ENCODE peak calls at places on chromosomes 4 and X, in five cellular contexts. Z is activated naive CD4-positive, alpha-beta T cell; B is activated CD4-positive, alpha-beta T cell treated with anti-CD3 and anti-CD28 coated beads, Interleukin-2, amount 50 U/mL, for 1 hour; O is H4; J is NCI-H1092 treated with DMSO at 0.1 percent for 48 hours. C is an unnamed sample.

GRCh38 chr4:139550724-139551429 is 5.1 kb downstream of the SETD7 start:
- DNase-seq in Z (no peak), B (no peak), O (no peak), J (no peak), C (no peak)

GRCh38 chrX:110138557-110138956 is 135.6 kb downstream of the TMEM164 start:
- DNase-seq in Z (no peak), B (no peak), O (no peak), J (no peak), C (no peak)

GRCh38 chr4:163228648-163229047 is 62.0 kb upstream of the NAF1 start:
- DNase-seq in Z (no peak), B (no peak), O (no peak), J (no peak), C (no peak)

GRCh38 chrX:39725928-39726619 is 371.7 kb downstream of the BCOR start:
- DNase-seq in Z (no peak), B (no peak), O (peak; percentile 85), J (no peak), C (no peak)

GRCh38 chrX:37383313-37383712 is 34.1 kb downstream of the PRRG1 start:
- DNase-seq in Z (no peak), B (no peak), O (no peak), J (no peak), C (no peak)

GRCh38 chr4:130640583-130640982 is 1544.6 kb downstream of the C4orf33 start:
- DNase-seq in Z (no peak), B (no peak), O (no peak), J (peak; percentile 21), C (no peak)

GRCh38 chr4:185472063-185472542 is 570 bp upstream of the CCDC110 start:
- DNase-seq in Z (no peak), B (no peak), O (no peak), J (peak; percentile 37), C (no peak)

GRCh38 chrX:96386981-96387380 is 297.7 kb upstream of the DIAPH2 start:
- DNase-seq in Z (no peak), B (no peak), O (no peak), J (no peak), C (no peak)

GRCh38 chr4:154722262-154722661 is 21.5 kb upstream of the LRAT start:
- DNase-seq in Z (no peak), B (no peak), O (no peak), J (no peak), C (no peak)

GRCh38 chr4:16573181-16573580 is 325.3 kb downstream of the LDB2 start:
- DNase-seq in Z (no peak), B (no peak), O (peak; percentile 41), J (no peak), C (no peak)

GRCh38 chrX:40484408-40485091 is 96.2 kb upstream of the ATP6AP2 start:
- DNase-seq in Z (no peak), B (no peak), O (no peak), J (no peak), C (no peak)

GRCh38 chr4:152385551-152385950 is 150.3 kb downstream of the FBXW7 start:
- DNase-seq in Z (no peak), B (no peak), O (no peak), J (no peak), C (no peak)

GRCh38 chrX:120604359-120604782 is 470 bp downstream of the MCTS1 start:
- DNase-seq in Z (no peak), B (peak; percentile 17), O (peak; percentile 26), J (peak; percentile 44), C (peak; percentile 17)

C was measured in T-helper 22 cell.